ENCODE peak calls at places on chromosomes 6 and 20, in ten cellular contexts. F, J, G, Z, P, E, A, K, T and Y are unnamed samples.

GRCh38 chr20:47243906-47244305 is 112.6 kb downstream of the ZMYND8 start:
- DNase-seq in K (no peak), Z (no peak), T (no peak), J (no peak), P (no peak), A (no peak), G (no peak), E (no peak), F (no peak), Y (no peak)

GRCh38 chr20:50425076-50425475 is 85.1 kb upstream of the PTPN1 start:
- DNase-seq in T (no peak), A (no peak), G (no peak), E (no peak), J (no peak), Z (no peak), P (no peak), F (no peak), K (no peak), Y (no peak)

GRCh38 chr6:11772109-11772830 is 6.3 kb downstream of the ADTRP start:
- DNase-seq in A (no peak), Z (peak), G (peak), E (no peak), F (peak), J (peak), P (peak), T (peak), K (no peak), Y (no peak)

GRCh38 chr6:32627831-32628230 is 9.4 kb upstream of the HLA-DQA1 start:
- DNase-seq in E (no peak), F (no peak), K (no peak), J (no peak), G (peak), A (no peak), Z (peak), T (peak), P (peak), Y (no peak)

GRCh38 chr6:148500402-148500801 is 157.8 kb downstream of the SASH1 start:
- DNase-seq in E (no peak), A (no peak), Z (no peak), P (no peak), K (no peak), J (no peak), T (no peak), G (no peak), F (no peak), Y (no peak)

GRCh38 chr20:44110816-44111568 is 76.0 kb downstream of the JPH2 start:
- DNase-seq in T (no peak), Z (no peak), P (no peak), F (no peak), E (no peak), A (no peak), G (no peak), K (no peak), J (no peak), Y (no peak)

GRCh38 chr6:85610182-85610895 is 16.7 kb upstream of the SNX14 start:
- DNase-seq in J (no peak), F (no peak), P (no peak), E (no peak), G (no peak), A (no peak), K (no peak), Z (no peak), T (no peak), Y (no peak)

GRCh38 chr6:122604676-122605075 is 5.5 kb upstream of the PKIB start:
- DNase-seq in T (no peak), P (no peak), A (no peak), E (no peak), J (no peak), G (no peak), K (no peak), Z (no peak), F (no peak), Y (no peak)

GRCh38 chr6:166904101-166904746 is 52.1 kb downstream of the RNASET2 start:
- DNase-seq in E (no peak), A (peak), F (no peak), K (no peak), J (no peak), G (peak), T (peak), P (no peak), Z (peak), Y (no peak)

GRCh38 chr6:127190552-127190951 is 72.1 kb downstream of the RSPO3 start:
- DNase-seq in P (no peak), T (peak), J (no peak), E (no peak), Z (peak), G (peak), A (peak), F (no peak), K (peak), Y (no peak)

GRCh38 chr20:63554361-63555278 is 661 bp downstream of the FNDC11 start:
- DNase-seq in A (peak), P (no peak), G (no peak), T (no peak), E (no peak), K (no peak), Z (no peak), J (no peak), F (no peak), Y (no peak)

GRCh38 chr6:151137441-151137984 is 102.3 kb upstream of the AKAP12 start:
- DNase-seq in Z (no peak), E (no peak), K (no peak), P (no peak), A (no peak), T (no peak), F (no peak), J (no peak), G (no peak), Y (no peak)

GRCh38 chr6:56860466-56860865 is 94.4 kb upstream of the BEND6 start:
- DNase-seq in K (no peak), F (no peak), G (peak), Z (peak), E (no peak), A (no peak), J (no peak), P (peak), T (peak), Y (no peak)

GRCh38 chr6:130426078-130426726 is 60.4 kb downstream of the TMEM200A start:
- DNase-seq in A (no peak), T (no peak), E (no peak), K (no peak), F (no peak), G (no peak), P (peak), Z (peak), J (no peak), Y (no peak)

GRCh38 chr6:140401666-140402255 is 1027.3 kb upstream of the CITED2 start:
- DNase-seq in J (peak), K (no peak), G (peak), Z (peak), P (peak), E (no peak), F (no peak), A (no peak), T (peak), Y (no peak)

GRCh38 chr6:149237464-149237863 is 80.0 kb upstream of the TAB2 start:
- DNase-seq in Z (no peak), P (no peak), T (no peak), G (no peak), A (no peak), F (no peak), K (no peak), J (no peak), E (no peak), Y (no peak)

GRCh38 chr6:108846628-108847027 is 1.6 kb upstream of the ARMC2 start:
- DNase-seq in J (no peak), G (no peak), P (no peak), E (no peak), A (peak), K (no peak), T (no peak), Z (no peak), F (no peak), Y (no peak)

GRCh38 chr20:60465993-60466682 is 507.9 kb downstream of the CDH26 start:
- DNase-seq in Z (no peak), J (no peak), A (no peak), T (no peak), G (no peak), P (no peak), F (no peak), E (no peak), K (no peak), Y (no peak)

GRCh38 chr20:56163806-56164205 is 84.7 kb upstream of the MC3R start:
- DNase-seq in P (no peak), J (no peak), E (no peak), F (no peak), A (no peak), T (no peak), K (no peak), G (no peak), Z (no peak), Y (no peak)

GRCh38 chr6:89566930-89567634 is 71.5 kb downstream of the LYRM2 start:
- DNase-seq in K (no peak), J (no peak), E (no peak), G (no peak), Z (no peak), T (no peak), P (no peak), A (peak), F (no peak), Y (no peak)

GRCh38 chr6:75275067-75275466 is 9.5 kb downstream of the TMEM30A start:
- DNase-seq in T (peak), F (no peak), Z (peak), K (no peak), J (no peak), E (no peak), G (peak), P (peak), A (no peak), Y (no peak)

GRCh38 chr20:47749367-47749766 is 35.9 kb downstream of the SULF2 start:
- DNase-seq in A (no peak), G (peak), P (no peak), E (no peak), F (no peak), K (no peak), J (no peak), T (peak), Z (no peak), Y (no peak)

GRCh38 chr6:169943521-169944337 is 192.3 kb downstream of the ERMARD start:
- DNase-seq in A (no peak), Z (no peak), P (no peak), E (no peak), T (no peak), G (no peak), K (no peak), F (no peak), J (no peak), Y (no peak)

GRCh38 chr6:161434921-161435411 is 161.1 kb upstream of the AGPAT4 start:
- DNase-seq in E (no peak), T (peak), A (peak), Z (peak), P (peak), K (no peak), G (peak), F (no peak), J (peak), Y (no peak)

GRCh38 chr6:28807682-28808280 is 116.0 kb downstream of the TRIM27 start:
- DNase-seq in T (peak), P (peak), K (no peak), E (no peak), F (no peak), J (no peak), A (peak), G (peak), Z (peak), Y (no peak)

GRCh38 chr20:31698803-31699718 is 23.6 kb downstream of the BCL2L1 start:
- DNase-seq in T (peak), E (no peak), F (peak), J (no peak), Z (peak), A (no peak), K (peak), P (peak), G (peak), Y (no peak)

GRCh38 chr6:33761922-33762629 is 15.4 kb upstream of the IP6K3 start:
- DNase-seq in A (peak), J (no peak), P (peak), E (peak), F (peak), T (peak), K (peak), G (peak), Z (peak), Y (peak)

GRCh38 chr6:106451419-106451818 is 90.9 kb downstream of the CRYBG1 start:
- DNase-seq in K (no peak), Z (no peak), E (no peak), P (peak), G (peak), A (no peak), T (peak), F (no peak), J (no peak), Y (no peak)

GRCh38 chr20:6122873-6123649 is at the start of gene FERMT1:
- DNase-seq in E (peak), Z (peak), P (peak), K (peak), F (peak), T (peak), G (peak), J (peak), A (peak), Y (peak)

GRCh38 chr6:139448998-139449610 is 74.7 kb upstream of the CITED2 start:
- DNase-seq in E (no peak), A (no peak), Z (no peak), F (no peak), T (no peak), P (no peak), J (no peak), K (no peak), G (no peak), Y (no peak)

GRCh38 chr6:107118976-107119375 is 3.7 kb upstream of the BEND3 start:
- DNase-seq in A (no peak), G (no peak), K (no peak), E (no peak), Z (no peak), T (peak), P (no peak), J (no peak), F (no peak), Y (peak)

GRCh38 chr6:127972815-127973214 is 72.0 kb upstream of the THEMIS start:
- DNase-seq in E (no peak), G (no peak), P (no peak), T (no peak), K (no peak), Z (no peak), J (no peak), A (no peak), F (no peak), Y (no peak)

GRCh38 chr20:62358728-62359490 is 8.2 kb downstream of the LAMA5 start:
- DNase-seq in P (no peak), A (peak), E (peak), T (no peak), F (no peak), G (no peak), K (no peak), Z (no peak), J (no peak), Y (peak)

GRCh38 chr20:48471734-48472408 is 355.9 kb downstream of the PREX1 start:
- DNase-seq in G (no peak), J (no peak), K (no peak), T (no peak), Z (no peak), E (no peak), P (no peak), A (no peak), F (no peak), Y (no peak)

GRCh38 chr20:50344232-50345071 is 153.8 kb downstream of the CEBPB start:
- DNase-seq in E (no peak), J (no peak), K (no peak), F (no peak), T (no peak), A (no peak), G (no peak), P (no peak), Z (no peak), Y (no peak)

GRCh38 chr6:3324262-3324942 is 65.7 kb downstream of the PSMG4 start:
- DNase-seq in Z (peak), P (peak), E (no peak), T (peak), K (no peak), F (peak), J (no peak), G (peak), A (no peak), Y (no peak)

GRCh38 chr20:38839563-38839962 is 34.1 kb downstream of the PPP1R16B start:
- DNase-seq in E (no peak), Z (no peak), A (no peak), F (no peak), P (no peak), G (no peak), T (no peak), J (no peak), K (no peak), Y (no peak)

GRCh38 chr20:38841570-38841969 is 36.1 kb downstream of the PPP1R16B start:
- DNase-seq in A (no peak), E (no peak), J (no peak), T (no peak), K (no peak), Z (no peak), F (no peak), P (no peak), G (no peak), Y (no peak)

GRCh38 chr20:38840053-38840893 is 34.8 kb downstream of the PPP1R16B start:
- DNase-seq in Z (no peak), P (no peak), E (peak), T (peak), A (no peak), J (no peak), G (peak), K (no peak), F (peak), Y (no peak)

GRCh38 chr20:38842017-38842416 is 36.5 kb downstream of the PPP1R16B start:
- DNase-seq in J (no peak), Z (no peak), A (no peak), P (no peak), T (no peak), G (no peak), K (peak), F (no peak), E (no peak), Y (no peak)

GRCh38 chr20:38840894-38841470 is 35.5 kb downstream of the PPP1R16B start:
- DNase-seq in F (no peak), T (no peak), J (no peak), A (no peak), Z (no peak), G (no peak), K (no peak), P (no peak), E (no peak), Y (no peak)
- H3K4me3 ChIP-seq in F (no peak), T (no peak), J (no peak), A (no peak), Z (no peak), G (no peak), K (no peak), P (no peak), E (no peak), Y (no peak)

GRCh38 chr6:31116661-31117385 is 2.2 kb downstream of the PSORS1C1 start:
- DNase-seq in J (no peak), F (peak), T (peak), A (no peak), G (peak), Z (no peak), K (no peak), P (no peak), E (peak), Y (no peak)

GRCh38 chr6:31113861-31114539 is 600 bp upstream of the PSORS1C1 start:
- DNase-seq in A (no peak), Z (peak), T (peak), P (no peak), G (peak), K (no peak), J (no peak), F (no peak), E (no peak), Y (no peak)

GRCh38 chr6:31114540-31114876 is at the start of gene PSORS1C1:
- DNase-seq in K (no peak), G (peak), T (peak), P (peak), E (peak), A (no peak), J (peak), Z (peak), F (peak), Y (peak)

GRCh38 chr6:31115941-31116560 is 1.5 kb downstream of the PSORS1C1 start:
- DNase-seq in Z (no peak), G (no peak), P (no peak), E (peak), T (no peak), A (no peak), J (no peak), K (no peak), F (no peak), Y (no peak)

GRCh38 chr6:31114970-31115849 is 610 bp downstream of the PSORS1C1 start:
- DNase-seq in E (peak), K (no peak), Z (peak), T (peak), P (peak), J (no peak), F (no peak), G (peak), A (no peak), Y (no peak)
- TF ChIP-seq CTCF in E (no peak), K (peak), Z (peak), T (peak), P (no peak), J (no peak), F (peak), G (peak), A (no peak), Y (no peak)

GRCh38 chr20:34362502-34363061 is 491 bp upstream of the ITCH start:
- DNase-seq in Z (no peak), E (no peak), G (no peak), K (no peak), F (no peak), P (no peak), J (no peak), A (no peak), T (no peak), Y (no peak)
- H3K4me3 ChIP-seq in Z (no peak), E (peak), G (peak), K (peak), F (peak), P (peak), J (peak), A (peak), T (peak), Y (no peak)

DNA sequence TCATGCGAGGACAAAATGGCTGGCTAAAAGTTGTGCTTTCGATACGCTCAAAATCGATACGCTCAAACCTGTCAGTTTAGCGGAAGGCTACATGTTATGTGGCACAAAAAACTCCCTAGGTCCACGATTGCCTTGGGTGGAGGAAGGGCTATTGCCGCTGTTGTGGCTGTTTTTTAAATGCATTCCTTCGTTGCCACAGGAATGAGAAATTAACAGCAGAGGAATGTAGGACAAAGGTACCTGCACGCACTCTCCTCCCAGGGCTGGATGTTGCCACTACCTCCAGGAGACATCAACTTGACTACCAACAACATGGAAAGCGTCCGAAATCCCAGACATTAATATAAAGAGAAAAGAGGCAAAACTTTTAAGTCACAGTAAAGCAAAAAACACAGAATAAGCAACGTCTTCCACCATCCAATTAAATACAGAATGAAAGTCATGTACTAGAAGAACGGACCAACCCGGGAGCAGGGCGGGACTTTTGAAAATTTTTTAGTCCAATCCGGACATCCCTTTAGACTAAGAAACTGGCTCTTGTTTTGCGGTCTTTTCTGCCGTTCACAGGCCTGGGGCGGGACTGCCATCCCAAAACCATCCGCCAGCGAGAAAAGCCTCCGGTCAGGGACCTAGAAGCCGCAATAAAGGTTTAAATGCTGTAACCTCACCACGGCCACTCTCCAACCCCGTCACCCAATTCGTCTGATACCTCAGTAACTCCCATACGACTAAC is 32.1 kb upstream of the HFE start:
- DNase-seq in P (peak), F (peak), K (peak), E (peak), G (peak), T (peak), Z (peak), A (peak), J (peak), Y (peak)
- TF ChIP-seq CTCF in P (no peak), F (no peak), K (no peak), E (no peak), G (no peak), T (no peak), Z (peak), A (peak), J (no peak), Y (no peak)

GRCh38 chr20:10523438-10523837 is 88.3 kb downstream of the SLX4IP start:
- DNase-seq in A (no peak), F (no peak), J (no peak), K (no peak), E (no peak), P (no peak), Z (no peak), T (no peak), G (no peak), Y (no peak)

GRCh38 chr20:10519361-10520048 is 84.4 kb downstream of the SLX4IP start:
- DNase-seq in E (no peak), J (no peak), K (no peak), Z (peak), P (peak), T (no peak), A (no peak), G (peak), F (no peak), Y (no peak)

GRCh38 chr20:10521836-10522235 is 86.7 kb downstream of the SLX4IP start:
- DNase-seq in Z (no peak), F (no peak), G (no peak), T (no peak), K (no peak), E (no peak), J (no peak), A (no peak), P (no peak), Y (no peak)

GRCh38 chr20:10522328-10522727 is 87.2 kb downstream of the SLX4IP start:
- DNase-seq in Z (no peak), E (no peak), G (no peak), A (no peak), P (no peak), K (no peak), F (no peak), J (no peak), T (no peak), Y (no peak)

GRCh38 chr20:10521068-10521834 is 86.1 kb downstream of the SLX4IP start:
- DNase-seq in P (peak), T (peak), F (no peak), K (no peak), Z (peak), G (peak), E (no peak), J (no peak), A (peak), Y (no peak)
- H3K4me3 ChIP-seq in P (no peak), T (no peak), F (no peak), K (no peak), Z (no peak), G (peak), E (no peak), J (no peak), A (no peak), Y (no peak)